ENCODE peak calls at places on chromosomes 11 and 22, in ten cellular contexts. One of them, this sample, is unnamed.

GRCh38 chr11:18016789-18017188 is 3.9 kb upstream of the SERGEF start:
- DNase-seq in SK-N-SH: no peak
- DNase-seq in H7: no peak
- DNase-seq in HFF-Myc: no peak
- DNase-seq in A549: no peak
- DNase-seq in adipocyte: no peak
- DNase-seq in right atrium auricular region: no peak
- DNase-seq in testis: no peak
- DNase-seq in uterus: no peak
- DNase-seq in Karpas-422: no peak
- DNase-seq in this sample: no peak

GRCh38 chr11:118232659-118233058 is 7.8 kb upstream of the JAML start:
- DNase-seq in right atrium auricular region: no peak
- DNase-seq in HFF-Myc: no peak
- DNase-seq in SK-N-SH: no peak
- DNase-seq in adipocyte: no peak
- DNase-seq in Karpas-422: no peak
- DNase-seq in uterus: no peak
- DNase-seq in H7: no peak
- DNase-seq in A549: no peak
- DNase-seq in testis: no peak
- DNase-seq in this sample: no peak

GRCh38 chr11:66936326-66936725 is 21.9 kb downstream of the PC start:
- DNase-seq in A549: no peak
- DNase-seq in SK-N-SH: no peak
- DNase-seq in Karpas-422: no peak
- DNase-seq in adipocyte: peak; percentile 97
- DNase-seq in H7: no peak
- DNase-seq in testis: no peak
- DNase-seq in HFF-Myc: no peak
- DNase-seq in right atrium auricular region: no peak
- DNase-seq in uterus: no peak
- DNase-seq in this sample: peak; percentile 93

GRCh38 chr11:101127348-101127698 is 2.3 kb downstream of the PGR start:
- DNase-seq in testis: peak; percentile 19
- DNase-seq in A549: no peak
- DNase-seq in H7: peak; percentile 76
- DNase-seq in Karpas-422: no peak
- DNase-seq in SK-N-SH: no peak
- DNase-seq in adipocyte: peak; percentile 24
- DNase-seq in uterus: peak; percentile 38
- DNase-seq in right atrium auricular region: no peak
- DNase-seq in HFF-Myc: no peak
- DNase-seq in this sample: no peak

GRCh38 chr11:114257621-114258558 is 38.3 kb upstream of the NNMT start:
- DNase-seq in uterus: peak; percentile 68
- DNase-seq in SK-N-SH: peak; percentile 81
- DNase-seq in testis: peak; percentile 78
- DNase-seq in right atrium auricular region: peak; percentile 80
- DNase-seq in adipocyte: peak; percentile 59
- DNase-seq in HFF-Myc: no peak
- DNase-seq in Karpas-422: no peak
- DNase-seq in H7: peak; percentile 85
- DNase-seq in A549: no peak
- DNase-seq in this sample: peak; percentile 25

GRCh38 chr11:46216040-46216764 is 61.3 kb upstream of the CREB3L1 start:
- DNase-seq in right atrium auricular region: no peak
- DNase-seq in testis: no peak
- DNase-seq in Karpas-422: peak; percentile 46
- DNase-seq in H7: no peak
- DNase-seq in uterus: no peak
- DNase-seq in HFF-Myc: no peak
- DNase-seq in SK-N-SH: no peak
- DNase-seq in adipocyte: no peak
- DNase-seq in A549: no peak
- DNase-seq in this sample: no peak

GRCh38 chr11:130638048-130638447 is 189.6 kb downstream of the ADAMTS15 start:
- DNase-seq in H7: no peak
- DNase-seq in SK-N-SH: no peak
- DNase-seq in right atrium auricular region: no peak
- DNase-seq in uterus: no peak
- DNase-seq in Karpas-422: no peak
- DNase-seq in HFF-Myc: no peak
- DNase-seq in adipocyte: no peak
- DNase-seq in A549: no peak
- DNase-seq in testis: no peak
- DNase-seq in this sample: no peak

GRCh38 chr11:11732116-11732515 is 109.7 kb upstream of the USP47 start:
- DNase-seq in Karpas-422: no peak
- DNase-seq in testis: no peak
- DNase-seq in H7: no peak
- DNase-seq in uterus: no peak
- DNase-seq in right atrium auricular region: no peak
- DNase-seq in SK-N-SH: no peak
- DNase-seq in HFF-Myc: no peak
- DNase-seq in adipocyte: no peak
- DNase-seq in A549: no peak
- DNase-seq in this sample: peak; percentile 7

GRCh38 chr22:23532756-23533155 is 47.3 kb downstream of the IGLL1 start:
- DNase-seq in A549: no peak
- DNase-seq in testis: no peak
- DNase-seq in SK-N-SH: peak; percentile 18
- DNase-seq in HFF-Myc: no peak
- DNase-seq in Karpas-422: no peak
- DNase-seq in right atrium auricular region: no peak
- DNase-seq in H7: peak; percentile 48
- DNase-seq in adipocyte: no peak
- DNase-seq in uterus: no peak
- DNase-seq in this sample: no peak

GRCh38 chr11:126357969-126358762 is 2.7 kb downstream of the ST3GAL4 start:
- DNase-seq in uterus: no peak
- DNase-seq in SK-N-SH: no peak
- DNase-seq in right atrium auricular region: no peak
- DNase-seq in adipocyte: no peak
- DNase-seq in testis: no peak
- DNase-seq in A549: no peak
- DNase-seq in Karpas-422: no peak
- DNase-seq in H7: peak; percentile 63
- DNase-seq in HFF-Myc: no peak
- DNase-seq in this sample: no peak

GRCh38 chr11:126360049-126360446 is 4.6 kb downstream of the ST3GAL4 start:
- DNase-seq in testis: no peak
- DNase-seq in uterus: no peak
- DNase-seq in A549: no peak
- DNase-seq in Karpas-422: no peak
- DNase-seq in SK-N-SH: no peak
- DNase-seq in H7: no peak
- DNase-seq in right atrium auricular region: no peak
- DNase-seq in HFF-Myc: no peak
- DNase-seq in adipocyte: no peak
- DNase-seq in this sample: no peak

GRCh38 chr11:126361400-126361799 is 5.9 kb downstream of the ST3GAL4 start:
- DNase-seq in HFF-Myc: no peak
- DNase-seq in right atrium auricular region: no peak
- DNase-seq in H7: no peak
- DNase-seq in adipocyte: no peak
- DNase-seq in uterus: no peak
- DNase-seq in SK-N-SH: no peak
- DNase-seq in Karpas-422: no peak
- DNase-seq in testis: no peak
- DNase-seq in A549: no peak
- DNase-seq in this sample: no peak

GRCh38 chr11:126358763-126359160 is 3.3 kb downstream of the ST3GAL4 start:
- DNase-seq in HFF-Myc: no peak
- DNase-seq in SK-N-SH: no peak
- DNase-seq in adipocyte: no peak
- DNase-seq in uterus: no peak
- DNase-seq in Karpas-422: no peak
- DNase-seq in right atrium auricular region: no peak
- DNase-seq in testis: no peak
- DNase-seq in A549: no peak
- DNase-seq in H7: peak; percentile 50
- DNase-seq in this sample: no peak

DNA sequence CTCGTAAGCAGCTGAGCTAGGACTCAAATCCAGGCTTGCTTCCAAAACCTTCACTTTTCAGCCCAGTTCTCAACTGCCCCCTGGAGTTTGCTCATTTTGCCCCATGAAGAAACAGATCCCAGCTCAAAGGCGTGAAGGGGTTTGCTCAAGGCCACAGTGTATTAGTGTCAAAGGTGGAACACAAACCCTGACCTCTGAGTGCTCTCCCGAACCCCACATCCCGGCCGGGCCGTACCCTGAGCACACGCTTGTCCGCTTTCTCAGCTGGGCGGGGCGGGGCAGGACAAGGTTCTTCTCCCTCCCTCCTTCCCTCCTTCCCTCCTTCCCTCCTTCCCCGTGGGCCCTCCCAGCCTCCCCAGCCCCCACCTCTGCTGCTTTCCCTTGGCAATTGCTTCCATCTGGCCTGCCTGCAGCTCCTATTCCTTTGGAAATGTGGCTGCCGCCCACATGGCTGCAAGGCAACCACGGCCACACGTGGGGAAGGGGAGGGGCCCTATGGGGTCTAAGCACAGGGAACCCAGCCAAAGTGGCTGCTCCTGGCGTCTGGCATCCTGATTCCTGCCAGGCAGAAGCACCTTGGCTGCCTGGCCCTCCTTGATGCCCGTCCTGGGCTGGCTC is 4.1 kb downstream of the ST3GAL4 start:
- DNase-seq in right atrium auricular region: peak; percentile 76
- DNase-seq in A549: no peak
- DNase-seq in uterus: peak; percentile 88
- DNase-seq in testis: peak; percentile 93
- DNase-seq in HFF-Myc: peak; percentile 86
- DNase-seq in H7: peak; percentile 61
- DNase-seq in SK-N-SH: peak; percentile 86
- DNase-seq in adipocyte: peak; percentile 85
- DNase-seq in Karpas-422: no peak
- DNase-seq in this sample: peak; percentile 33
- H3K4me3 ChIP-seq in right atrium auricular region: no peak overlapping the region
- H3K4me3 ChIP-seq in A549: no peak overlapping the region
- H3K4me3 ChIP-seq in uterus: peak overlapping the region; percentile 5
- H3K4me3 ChIP-seq in testis: no peak overlapping the region
- H3K4me3 ChIP-seq in HFF-Myc: peak overlapping the region; percentile 30
- H3K4me3 ChIP-seq in H7: no peak overlapping the region
- H3K4me3 ChIP-seq in SK-N-SH: no peak overlapping the region
- H3K4me3 ChIP-seq in adipocyte: peak overlapping the region; percentile 87
- H3K4me3 ChIP-seq in Karpas-422: no peak overlapping the region
- H3K4me3 ChIP-seq in this sample: no peak overlapping the region

DNA sequence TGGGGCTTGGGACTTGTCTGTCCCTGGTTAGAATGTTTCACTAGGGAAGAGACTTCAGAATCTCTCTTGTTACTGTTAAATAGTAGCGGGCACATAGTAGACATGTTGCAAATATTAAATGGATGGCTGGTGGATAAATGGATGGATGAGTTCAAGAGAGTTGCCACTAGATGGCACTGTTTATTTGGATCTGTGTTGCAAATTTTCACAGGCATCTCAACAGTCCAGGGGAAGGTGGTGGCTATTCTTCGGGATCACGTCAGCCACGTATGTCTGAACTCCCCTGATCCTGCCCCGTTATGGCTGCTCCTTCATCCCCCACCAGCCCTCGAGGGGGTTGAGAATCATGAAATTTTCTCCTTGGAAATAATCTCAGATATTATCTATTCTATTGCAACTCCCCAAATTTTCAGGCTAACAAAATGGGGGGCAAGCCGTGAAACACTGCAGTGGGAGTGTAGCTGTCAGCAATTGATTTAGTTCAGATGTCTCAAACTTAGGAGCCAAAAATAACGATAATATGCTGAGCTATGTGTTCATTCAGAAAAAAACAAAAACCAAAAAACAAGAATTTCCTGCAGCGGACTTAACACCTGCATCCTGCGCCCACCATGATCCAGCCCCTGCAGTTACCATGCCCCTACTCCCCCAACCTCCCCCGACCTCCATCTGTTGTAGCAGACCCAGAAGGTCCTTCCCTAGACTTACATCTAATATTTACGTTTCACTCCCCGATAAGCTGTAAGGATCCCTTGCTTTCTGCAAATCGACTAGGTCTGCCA is 29.1 kb upstream of the BIRC3 start:
- DNase-seq in uterus: peak; percentile 47
- DNase-seq in adipocyte: peak; percentile 94
- DNase-seq in right atrium auricular region: no peak
- DNase-seq in Karpas-422: peak; percentile 93
- DNase-seq in SK-N-SH: peak; percentile 80
- DNase-seq in H7: peak; percentile 80
- DNase-seq in A549: peak; percentile 66
- DNase-seq in testis: peak; percentile 58
- DNase-seq in HFF-Myc: peak; percentile 69
- DNase-seq in this sample: peak; percentile 77
- H3K4me3 ChIP-seq in uterus: peak overlapping the region; percentile 18
- H3K4me3 ChIP-seq in adipocyte: peak overlapping the region; percentile 54
- H3K4me3 ChIP-seq in right atrium auricular region: no peak overlapping the region
- H3K4me3 ChIP-seq in Karpas-422: no peak overlapping the region
- H3K4me3 ChIP-seq in SK-N-SH: peak overlapping the region; percentile 48
- H3K4me3 ChIP-seq in H7: no peak overlapping the region
- H3K4me3 ChIP-seq in A549: no peak overlapping the region
- H3K4me3 ChIP-seq in testis: peak overlapping the region; percentile 30
- H3K4me3 ChIP-seq in HFF-Myc: no peak overlapping the region
- H3K4me3 ChIP-seq in this sample: peak overlapping the region; percentile 14

GRCh38 chr11:75152090-75152489 is 1.2 kb downstream of the SLCO2B1 start:
- DNase-seq in A549: no peak
- DNase-seq in SK-N-SH: no peak
- DNase-seq in uterus: no peak
- DNase-seq in Karpas-422: no peak
- DNase-seq in H7: no peak
- DNase-seq in right atrium auricular region: no peak
- DNase-seq in testis: no peak
- DNase-seq in adipocyte: no peak
- DNase-seq in HFF-Myc: no peak
- DNase-seq in this sample: no peak
- H3K4me3 ChIP-seq in A549: no peak overlapping the region
- H3K4me3 ChIP-seq in SK-N-SH: no peak overlapping the region
- H3K4me3 ChIP-seq in uterus: no peak overlapping the region
- H3K4me3 ChIP-seq in Karpas-422: no peak overlapping the region
- H3K4me3 ChIP-seq in H7: no peak overlapping the region
- H3K4me3 ChIP-seq in right atrium auricular region: peak overlapping the region; percentile 32
- H3K4me3 ChIP-seq in testis: peak overlapping the region; percentile 49
- H3K4me3 ChIP-seq in adipocyte: no peak overlapping the region
- H3K4me3 ChIP-seq in HFF-Myc: no peak overlapping the region
- H3K4me3 ChIP-seq in this sample: no peak overlapping the region

DNA sequence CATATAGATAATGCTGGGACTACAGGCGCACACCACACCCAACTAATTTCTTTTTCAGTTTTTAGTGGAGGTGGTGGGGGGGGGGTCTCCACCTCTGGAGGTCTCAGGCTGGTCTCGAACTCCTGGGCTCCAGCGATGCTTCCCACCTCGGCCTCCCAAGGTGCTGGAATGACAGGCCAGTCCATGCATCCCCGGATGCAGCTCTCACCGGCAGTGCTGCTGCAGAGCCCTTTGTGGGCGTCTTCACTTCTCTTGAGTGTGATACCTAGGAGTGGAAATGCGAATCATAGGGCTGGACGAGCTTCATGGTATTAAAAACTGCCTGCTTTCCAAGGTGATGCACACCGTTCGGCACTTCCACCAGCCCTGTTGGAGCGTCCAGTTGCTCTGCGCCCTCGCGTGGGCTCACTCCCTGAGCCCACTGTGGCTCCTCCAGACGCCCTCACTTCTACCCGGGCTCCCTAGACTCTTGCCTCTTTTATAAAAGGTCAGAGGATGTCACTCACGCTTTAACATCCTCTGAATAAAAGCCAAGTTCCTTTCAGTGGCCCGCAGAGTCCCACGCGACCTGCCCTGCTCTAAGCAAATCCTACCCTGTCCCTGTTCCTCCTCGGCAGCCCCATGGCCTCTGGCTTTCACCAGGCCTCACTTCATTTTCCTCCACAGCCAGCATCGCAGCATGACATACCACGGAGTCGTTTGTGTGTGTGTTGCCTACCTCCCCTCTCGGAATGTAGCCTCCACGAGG is 833 bp upstream of the BID start:
- DNase-seq in HFF-Myc: no peak
- DNase-seq in A549: no peak
- DNase-seq in adipocyte: no peak
- DNase-seq in right atrium auricular region: no peak
- DNase-seq in Karpas-422: no peak
- DNase-seq in H7: no peak
- DNase-seq in testis: no peak
- DNase-seq in SK-N-SH: no peak
- DNase-seq in uterus: no peak
- DNase-seq in this sample: no peak
- H3K4me3 ChIP-seq in HFF-Myc: peak overlapping the region; percentile 74
- H3K4me3 ChIP-seq in A549: peak overlapping the region; percentile 98
- H3K4me3 ChIP-seq in adipocyte: peak overlapping the region; percentile 81
- H3K4me3 ChIP-seq in right atrium auricular region: no peak overlapping the region
- H3K4me3 ChIP-seq in Karpas-422: peak overlapping the region; percentile 79
- H3K4me3 ChIP-seq in H7: no peak overlapping the region
- H3K4me3 ChIP-seq in testis: no peak overlapping the region
- H3K4me3 ChIP-seq in SK-N-SH: peak overlapping the region; percentile 54
- H3K4me3 ChIP-seq in uterus: no peak overlapping the region
- H3K4me3 ChIP-seq in this sample: no peak overlapping the region

This sample was measured in astrocyte of the spinal cord.